ENCODE peak calls at places on chromosomes 3 and 15, in nine cellular contexts. Q, C, E, W, A, B, F, R and J are unnamed samples.

GRCh38 chr3:42804831-42805821 is 836 bp upstream of the HIGD1A start:
- DNase-seq in E (peak), B (no peak), F (no peak), W (no peak), Q (peak), A (peak), R (peak), C (no peak), J (peak)

GRCh38 chr15:38389924-38390542 is 63.9 kb upstream of the FAM98B start:
- DNase-seq in R (no peak), A (peak), Q (peak), W (no peak), C (peak), F (peak), E (peak), B (peak), J (peak)

GRCh38 chr3:156818890-156819289 is 7.3 kb upstream of the LEKR1 start:
- DNase-seq in C (no peak), R (no peak), E (no peak), F (peak), B (no peak), W (no peak), A (no peak), Q (no peak), J (no peak)

GRCh38 chr15:59200560-59200959 is 6.1 kb upstream of the LDHAL6B start:
- DNase-seq in C (no peak), F (peak), B (no peak), A (no peak), W (no peak), E (no peak), Q (no peak), R (no peak), J (no peak)

GRCh38 chr15:58425185-58425584 is 6.6 kb upstream of the LIPC start:
- DNase-seq in Q (no peak), C (no peak), E (no peak), B (no peak), F (no peak), R (no peak), W (no peak), A (no peak), J (no peak)

GRCh38 chr3:141280086-141280485 is 48.5 kb downstream of the PXYLP1 start:
- DNase-seq in A (no peak), E (peak), C (no peak), Q (no peak), F (peak), R (no peak), W (no peak), B (no peak), J (no peak)

GRCh38 chr15:99578809-99579208 is 13.0 kb downstream of the MEF2A start:
- DNase-seq in E (no peak), C (no peak), A (no peak), Q (no peak), W (no peak), R (no peak), F (no peak), B (no peak), J (no peak)

GRCh38 chr3:119918992-119919933 is 137.4 kb downstream of the NR1I2 start:
- DNase-seq in A (no peak), C (no peak), W (no peak), E (no peak), R (no peak), Q (no peak), F (no peak), B (no peak), J (no peak)

GRCh38 chr3:146589899-146590508 is 15.1 kb downstream of the PLSCR5 start:
- DNase-seq in F (peak), B (no peak), R (no peak), E (no peak), Q (peak), A (peak), C (peak), W (no peak), J (no peak)

GRCh38 chr15:79164465-79164864 is 73.9 kb upstream of the RASGRF1 start:
- DNase-seq in Q (no peak), R (no peak), C (no peak), F (no peak), W (no peak), A (no peak), B (no peak), E (no peak), J (no peak)

GRCh38 chr3:55571913-55572312 is 84.8 kb upstream of the WNT5A start:
- DNase-seq in B (no peak), F (no peak), W (peak), C (no peak), R (no peak), E (no peak), Q (peak), A (peak), J (no peak)

GRCh38 chr3:64170270-64170669 is 55.0 kb downstream of the PRICKLE2 start:
- DNase-seq in A (no peak), Q (no peak), F (no peak), E (no peak), R (no peak), W (no peak), B (no peak), C (no peak), J (no peak)

GRCh38 chr3:99868438-99868723 is 50.7 kb downstream of the CMSS1 start:
- DNase-seq in C (no peak), Q (no peak), F (peak), W (no peak), E (no peak), B (no peak), A (no peak), R (no peak), J (no peak)

GRCh38 chr3:5138214-5138981 is 16.3 kb downstream of the ARL8B start:
- DNase-seq in W (no peak), B (no peak), Q (no peak), R (no peak), A (no peak), C (no peak), F (peak), E (no peak), J (no peak)

GRCh38 chr3:29686889-29687592 is 406.2 kb downstream of the RBMS3 start:
- DNase-seq in F (peak), C (no peak), R (no peak), B (no peak), Q (no peak), E (no peak), W (no peak), A (no peak), J (no peak)

GRCh38 chr15:99029358-99029871 is 21.8 kb upstream of the PGPEP1L start:
- DNase-seq in A (peak), W (no peak), C (no peak), B (no peak), E (no peak), Q (no peak), F (no peak), R (no peak), J (no peak)

GRCh38 chr3:105899528-105899927 is 30.7 kb upstream of the CBLB start:
- DNase-seq in A (no peak), E (no peak), W (no peak), B (no peak), F (peak), Q (no peak), C (no peak), R (no peak), J (no peak)

DNA sequence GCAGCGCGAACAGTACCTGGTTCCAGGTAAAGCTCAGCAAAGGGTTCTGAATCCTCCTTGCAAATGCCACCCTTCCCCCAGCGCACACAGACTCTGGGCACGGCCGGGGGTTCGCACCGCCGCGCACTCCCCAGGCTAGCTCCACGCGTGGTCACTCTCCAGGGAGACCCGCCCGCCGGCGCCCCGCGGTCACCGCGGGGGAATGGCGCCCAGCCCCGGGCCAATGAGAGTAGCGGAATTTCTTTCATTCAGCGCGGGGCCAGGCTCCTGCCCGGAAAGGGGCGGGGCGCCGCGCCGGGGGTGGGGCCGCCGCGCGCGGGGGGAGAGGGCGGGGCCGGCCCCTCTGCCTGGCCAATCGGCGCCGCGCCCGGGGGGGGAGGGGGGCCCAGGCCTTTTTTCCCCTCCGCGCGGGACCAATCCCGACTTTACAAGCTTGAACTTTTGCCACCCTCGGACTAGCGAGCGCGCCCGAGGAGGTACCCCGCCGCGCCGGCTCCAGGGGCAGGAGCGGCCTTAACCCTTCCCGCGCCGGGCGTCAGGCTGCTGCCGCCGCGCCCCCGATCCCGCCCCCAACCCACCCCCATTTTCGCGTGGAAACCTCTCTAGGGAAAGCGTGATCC is 1.1 kb upstream of the SMAD6 start:
- DNase-seq in E (peak), C (peak), B (peak), A (peak), R (peak), F (peak), W (peak), Q (peak), J (peak)
- TF ChIP-seq POLR2A in E (no peak), C (no peak), B (no peak), A (peak), R (no peak), F (no peak), W (no peak), Q (peak), J (peak)

DNA sequence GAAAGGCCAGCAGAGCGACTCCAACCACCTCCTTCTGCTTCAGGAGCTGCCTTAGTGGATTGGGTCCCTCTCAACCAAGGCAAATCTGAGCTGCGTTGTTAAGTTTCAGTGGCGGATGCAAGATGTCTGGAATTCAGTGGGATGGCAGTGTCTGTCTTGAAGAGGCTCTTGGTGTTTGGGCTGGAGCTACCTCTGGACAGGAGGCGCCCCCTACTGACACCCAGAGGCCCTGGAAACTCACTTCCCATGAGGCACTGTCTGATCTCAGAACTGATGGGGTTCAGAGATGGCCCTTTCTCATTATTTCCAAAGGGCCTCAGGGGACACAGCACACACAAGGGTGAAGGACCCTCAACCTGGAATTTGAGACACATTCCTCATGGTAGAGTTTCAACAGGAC is 6.0 kb upstream of the SLC28A1 start:
- DNase-seq in E (peak), B (peak), C (peak), R (no peak), W (peak), Q (peak), F (peak), A (peak), J (peak)
- TF ChIP-seq CTCF in E (peak), B (peak), C (peak), R (peak), W (peak), Q (peak), F (peak), A (peak), J (peak)

GRCh38 chr3:194030372-194030771 is 105.6 kb upstream of the HES1 start:
- DNase-seq in W (no peak), F (no peak), Q (peak), R (no peak), C (no peak), B (no peak), A (peak), E (no peak), J (peak)

GRCh38 chr3:194034556-194035336 is 101.2 kb upstream of the HES1 start:
- DNase-seq in E (no peak), A (no peak), W (no peak), F (no peak), B (no peak), R (no peak), Q (no peak), C (no peak), J (peak)

GRCh38 chr3:194031349-194031748 is 104.6 kb upstream of the HES1 start:
- DNase-seq in Q (no peak), C (no peak), W (no peak), R (no peak), F (no peak), E (no peak), A (no peak), B (no peak), J (peak)

GRCh38 chr3:194031867-194032635 is 103.9 kb upstream of the HES1 start:
- DNase-seq in F (no peak), B (no peak), C (no peak), A (no peak), E (no peak), Q (no peak), W (no peak), R (no peak), J (peak)

GRCh38 chr3:194032828-194033435 is 103.0 kb upstream of the HES1 start:
- DNase-seq in C (no peak), R (no peak), F (no peak), B (peak), A (no peak), Q (no peak), W (no peak), E (no peak), J (no peak)
- H3K4me3 ChIP-seq in C (no peak), R (no peak), F (no peak), B (no peak), A (no peak), Q (no peak), W (no peak), E (no peak), J (no peak)

DNA sequence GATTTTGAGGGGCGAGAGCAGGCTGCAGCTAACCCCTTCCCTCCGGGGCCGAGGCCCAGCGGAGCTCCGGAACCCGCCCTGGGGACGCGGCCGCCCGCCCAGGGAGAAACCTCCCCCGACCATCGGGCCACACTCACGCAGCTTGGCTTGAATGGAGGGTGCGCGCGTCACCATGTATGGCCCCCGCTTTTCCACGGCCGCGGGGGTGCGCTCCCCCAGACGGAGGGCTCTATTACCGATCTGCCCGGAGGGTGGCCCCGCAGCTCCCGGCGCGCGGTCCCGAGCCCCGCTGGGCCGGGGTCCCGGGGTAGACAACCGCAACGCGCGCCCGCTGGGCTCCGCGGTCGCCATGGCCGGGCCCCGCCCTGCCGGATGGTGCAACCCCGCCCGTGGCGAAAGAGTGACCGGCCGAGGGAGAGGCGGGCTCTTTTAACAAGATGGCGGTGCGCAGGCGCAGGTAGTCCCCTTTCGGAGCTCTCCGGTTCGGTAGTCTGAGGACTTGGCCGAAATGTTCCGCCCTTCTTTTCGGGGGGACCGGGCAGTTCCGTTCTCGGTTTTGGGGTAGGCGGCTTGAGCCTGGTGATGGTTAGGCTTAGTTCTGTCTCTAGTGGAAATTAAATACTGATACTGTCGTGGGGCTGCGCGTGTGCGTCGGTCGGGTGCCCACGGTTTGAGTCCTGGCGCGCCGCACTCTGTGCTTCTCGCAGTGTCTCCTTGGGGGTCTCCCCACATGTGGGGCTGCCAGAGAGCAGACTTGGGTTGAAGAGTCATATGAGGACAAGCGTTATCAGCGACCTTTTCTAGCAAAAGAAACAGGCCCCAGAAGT is at the start of gene FAM219B:
- DNase-seq in R (peak), A (peak), E (peak), W (no peak), Q (peak), C (peak), B (peak), F (peak), J (peak)
- TF ChIP-seq POLR2A in R (no peak), A (peak), E (peak), W (peak), Q (peak), C (peak), B (peak), F (peak), J (peak)

GRCh38 chr3:107436029-107436428 is 58.8 kb downstream of the CCDC54 start:
- DNase-seq in W (no peak), B (no peak), R (no peak), Q (no peak), C (no peak), A (no peak), E (no peak), F (no peak), J (no peak)
- TF ChIP-seq CTCF in W (no peak), B (no peak), R (no peak), Q (no peak), C (no peak), A (no peak), E (no peak), F (no peak), J (no peak)

DNA sequence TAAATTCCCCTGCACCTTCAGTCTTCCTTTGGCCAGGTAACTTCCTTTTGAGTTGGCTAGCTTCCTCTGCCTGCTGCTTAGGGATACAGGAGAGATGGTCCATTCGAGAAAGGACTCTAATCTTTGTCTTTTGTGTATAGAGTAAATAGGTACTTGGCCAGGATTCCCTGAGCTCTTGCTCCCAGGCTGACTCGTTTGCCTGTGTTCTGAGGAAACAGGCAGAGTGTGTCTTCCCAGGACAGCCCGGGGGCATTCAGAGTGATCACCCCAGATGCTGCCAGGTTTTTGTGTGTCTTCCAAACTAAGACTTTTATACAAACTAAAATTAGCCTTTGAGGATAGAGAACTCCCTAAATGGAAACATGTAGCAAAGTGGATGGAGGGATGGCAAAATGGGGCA is 39.5 kb downstream of the TMEM108 start:
- DNase-seq in F (no peak), E (no peak), B (no peak), W (no peak), C (no peak), Q (no peak), R (no peak), A (no peak), J (no peak)
- H3K4me3 ChIP-seq in F (no peak), E (no peak), B (no peak), W (no peak), C (no peak), Q (no peak), R (no peak), A (no peak), J (no peak)

GRCh38 chr3:10503217-10503796 is 2.1 kb downstream of the ATP2B2 start:
- DNase-seq in B (no peak), C (no peak), R (no peak), F (no peak), W (no peak), E (no peak), Q (no peak), A (peak), J (no peak)
- TF ChIP-seq POLR2A in B (no peak), C (no peak), R (no peak), F (no peak), W (no peak), E (no peak), Q (no peak), A (no peak), J (no peak)

GRCh38 chr3:71399478-71399877 is 184.1 kb downstream of the FOXP1 start:
- DNase-seq in E (no peak), W (no peak), R (no peak), F (no peak), A (no peak), B (no peak), Q (no peak), C (no peak), J (no peak)
- TF ChIP-seq CTCF in E (no peak), W (no peak), R (no peak), F (no peak), A (no peak), B (no peak), Q (no peak), C (no peak), J (no peak)

GRCh38 chr15:73962409-73962808 is 29.7 kb downstream of the STOML1 start:
- DNase-seq in E (no peak), W (no peak), F (no peak), B (no peak), R (no peak), A (no peak), Q (no peak), C (no peak), J (no peak)

GRCh38 chr15:73965094-73965729 is 26.9 kb downstream of the STOML1 start:
- DNase-seq in Q (no peak), W (no peak), B (no peak), C (no peak), F (no peak), A (no peak), E (no peak), R (no peak), J (no peak)

GRCh38 chr15:73964736-73965093 is 27.4 kb downstream of the STOML1 start:
- DNase-seq in E (peak), W (peak), R (peak), C (peak), F (peak), A (peak), Q (peak), B (peak), J (peak)

GRCh38 chr15:73968461-73968860 is 23.6 kb downstream of the STOML1 start:
- DNase-seq in W (no peak), B (no peak), F (no peak), C (no peak), Q (no peak), A (no peak), E (no peak), R (no peak), J (no peak)

DNA sequence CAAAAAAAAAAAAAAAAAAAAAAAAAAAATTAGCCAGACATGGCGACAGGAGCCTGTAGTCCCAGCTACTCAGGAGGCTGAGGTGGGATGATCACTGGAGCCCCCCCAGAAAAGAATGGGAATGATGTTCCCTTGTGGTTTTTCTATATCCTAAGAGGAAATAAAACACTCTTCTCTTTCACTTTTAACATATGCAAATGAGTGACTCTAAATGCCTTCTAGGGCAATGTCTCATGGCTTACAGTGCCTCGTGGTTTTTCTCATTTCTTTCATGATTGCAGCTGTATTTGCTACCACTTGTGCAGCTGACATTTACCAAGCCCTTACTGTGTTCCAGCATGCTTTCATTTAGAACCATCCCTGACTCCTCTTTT is 26.4 kb downstream of the STOML1 start:
- DNase-seq in E (no peak), R (no peak), F (peak), C (no peak), A (no peak), B (no peak), Q (no peak), W (no peak), J (no peak)
- H3K4me3 ChIP-seq in E (no peak), R (no peak), F (no peak), C (no peak), A (no peak), B (no peak), Q (no peak), W (no peak), J (no peak)